ENCODE peak calls at places on chromosome 10, in five cellular contexts. R is AG04449, I is aorta, Q is omental fat pad, P is germinal center. Z is an unnamed sample.

GRCh38 chr10:499991-500390 is 189.5 kb downstream of the DIP2C start:
- DNase-seq in R (no peak), I (no peak), Q (no peak), P (no peak), Z (peak)

GRCh38 chr10:122461729-122462532 is 578 bp downstream of the HTRA1 start:
- DNase-seq in R (no peak), I (peak), Q (no peak), P (no peak), Z (no peak)

GRCh38 chr10:43809211-43809930 is 160.7 kb upstream of the ZNF32 start:
- DNase-seq in R (peak), I (peak), Q (no peak), P (no peak), Z (no peak)

GRCh38 chr10:13915710-13916109 is 328.9 kb downstream of the PRPF18 start:
- DNase-seq in R (no peak), I (no peak), Q (no peak), P (no peak), Z (no peak)

GRCh38 chr10:42475168-42476098 is 162.9 kb downstream of the ZNF33B start:
- DNase-seq in R (no peak), I (peak), Q (no peak), P (no peak), Z (no peak)

GRCh38 chr10:28790146-28790545 is 112.8 kb downstream of the BAMBI start:
- DNase-seq in R (no peak), I (no peak), Q (no peak), P (no peak), Z (no peak)

GRCh38 chr10:118725784-118726507 is 28.8 kb downstream of the CACUL1 start:
- DNase-seq in R (no peak), I (no peak), Q (no peak), P (no peak), Z (no peak)

GRCh38 chr10:103692421-103693069 is 162.8 kb downstream of the SH3PXD2A start:
- DNase-seq in R (no peak), I (no peak), Q (no peak), P (peak), Z (no peak)

GRCh38 chr10:55233505-55233904 is 432.5 kb upstream of the PCDH15 start:
- DNase-seq in R (no peak), I (no peak), Q (no peak), P (no peak), Z (no peak)